ENCODE peak calls at places on chromosomes 4 and X, in five cellular contexts. N, R, G, L and D are unnamed samples.

GRCh38 chrX:155768036-155768769 is 112.9 kb upstream of the VAMP7 start:
- DNase-seq in N (no peak), R (peak; percentile 1), G (peak; percentile 42), L (no peak), D (peak; percentile 55)

GRCh38 chr4:175999944-176000343 is 65.7 kb upstream of the WDR17 start:
- DNase-seq in N (no peak), R (no peak), G (no peak), L (no peak), D (no peak)

GRCh38 chrX:154378059-154378798 is 866 bp upstream of the EMD start:
- DNase-seq in N (no peak), R (no peak), G (no peak), L (peak; percentile 78), D (peak; percentile 78)

GRCh38 chrX:10010686-10011085 is 43.5 kb downstream of the CLDN34 start:
- DNase-seq in N (no peak), R (no peak), G (peak; percentile 77), L (no peak), D (no peak)

GRCh38 chr4:101954975-101955678 is 164.6 kb downstream of the BANK1 start:
- DNase-seq in N (no peak), R (no peak), G (no peak), L (no peak), D (no peak)

GRCh38 chrX:111098874-111099273 is 2.9 kb downstream of the PAK3 start:
- DNase-seq in N (no peak), R (peak; percentile 56), G (peak; percentile 12), L (peak; percentile 50), D (peak; percentile 4)

GRCh38 chrX:20144491-20144890 is 2.9 kb upstream of the EIF1AX start:
- DNase-seq in N (no peak), R (peak; percentile 38), G (peak; percentile 13), L (no peak), D (peak; percentile 67)

GRCh38 chrX:152641996-152642395 is 4.3 kb downstream of the GABRQ start:
- DNase-seq in N (no peak), R (peak; percentile 17), G (peak; percentile 6), L (no peak), D (peak; percentile 7)

GRCh38 chr4:59608466-59608865 is 1591.7 kb upstream of the ADGRL3 start:
- DNase-seq in N (no peak), R (no peak), G (no peak), L (no peak), D (peak; percentile 20)

GRCh38 chrX:107628662-107629532 is 587 bp downstream of the PRPS1 start:
- DNase-seq in N (no peak), R (peak; percentile 72), G (peak; percentile 18), L (peak; percentile 33), D (peak; percentile 41)

GRCh38 chr4:115580901-115581300 is 467.5 kb upstream of the NDST4 start:
- DNase-seq in N (no peak), R (no peak), G (no peak), L (no peak), D (no peak)

GRCh38 chr4:96407651-96408342 is 567.9 kb downstream of the PDHA2 start:
- DNase-seq in N (no peak), R (no peak), G (no peak), L (no peak), D (no peak)

GRCh38 chr4:95637047-95637600 is 88.4 kb upstream of the UNC5C start:
- DNase-seq in N (no peak), R (no peak), G (peak; percentile 15), L (peak; percentile 27), D (no peak)

GRCh38 chr4:138919094-138919936 is 96.3 kb upstream of the NOCT start:
- DNase-seq in N (peak; percentile 82), R (peak; percentile 75), G (peak; percentile 79), L (peak; percentile 83), D (peak; percentile 32)

GRCh38 chr4:7424553-7425111 is 10.1 kb downstream of the PSAPL1 start:
- DNase-seq in N (peak; percentile 45), R (no peak), G (no peak), L (no peak), D (no peak)

GRCh38 chr4:41681054-41681453 is 67.5 kb downstream of the PHOX2B start:
- DNase-seq in N (no peak), R (no peak), G (no peak), L (no peak), D (no peak)

GRCh38 chr4:56324011-56324610 is 63.2 kb downstream of the AASDH start:
- DNase-seq in N (no peak), R (no peak), G (no peak), L (no peak), D (no peak)

GRCh38 chr4:8379281-8379680 is 61.2 kb downstream of the ACOX3 start:
- DNase-seq in N (no peak), R (no peak), G (no peak), L (no peak), D (no peak)

GRCh38 chr4:8756816-8757215 is 114.8 kb downstream of the HMX1 start:
- DNase-seq in N (peak; percentile 33), R (no peak), G (no peak), L (no peak), D (no peak)

GRCh38 chrX:136168929-136169735 is 21.8 kb downstream of the FHL1 start:
- DNase-seq in N (no peak), R (no peak), G (peak; percentile 95), L (peak; percentile 64), D (peak; percentile 86)

GRCh38 chr4:110005461-110006056 is 92.9 kb downstream of the EGF start:
- DNase-seq in N (no peak), R (peak; percentile 63), G (peak; percentile 76), L (no peak), D (peak; percentile 79)

GRCh38 chr4:16682996-16683395 is 215.4 kb downstream of the LDB2 start:
- DNase-seq in N (no peak), R (no peak), G (peak; percentile 80), L (no peak), D (no peak)

GRCh38 chr4:112604590-112604989 is 32.1 kb downstream of the ZGRF1 start:
- DNase-seq in N (no peak), R (peak; percentile 51), G (peak; percentile 67), L (peak; percentile 47), D (peak; percentile 45)

GRCh38 chrX:51336584-51336983 is 4.0 kb downstream of the NUDT10 start:
- DNase-seq in N (no peak), R (peak; percentile 24), G (peak; percentile 23), L (peak; percentile 14), D (peak; percentile 40)

GRCh38 chr4:175891863-175892262 is 79.8 kb upstream of the GPM6A start:
- DNase-seq in N (no peak), R (peak; percentile 19), G (peak; percentile 28), L (no peak), D (no peak)

GRCh38 chr4:163393471-163393870 is 49.8 kb downstream of the NPY5R start:
- DNase-seq in N (no peak), R (no peak), G (no peak), L (no peak), D (no peak)

DNA sequence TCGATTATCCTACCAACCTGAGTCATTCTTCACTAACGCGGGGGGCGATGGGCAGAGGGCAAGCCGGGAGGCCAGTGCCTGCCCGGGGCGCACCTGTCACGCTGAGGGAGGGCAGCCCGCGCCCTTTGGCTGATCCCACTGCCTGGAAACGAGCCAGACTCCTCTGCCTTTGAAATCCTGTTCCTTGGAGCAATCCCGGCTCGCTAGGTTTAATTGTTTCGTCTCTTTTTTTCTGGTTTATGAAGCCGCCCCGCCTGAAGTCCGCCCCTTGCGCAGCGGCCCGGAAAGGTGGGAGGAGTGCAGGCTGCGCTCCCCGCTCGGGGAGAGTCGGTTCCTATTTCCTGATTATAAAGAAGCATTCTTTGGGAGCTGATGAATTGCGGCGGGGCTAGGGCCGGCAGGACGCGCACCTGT is 484.2 kb downstream of the BCOR start:
- DNase-seq in N (peak; percentile 52), R (no peak), G (no peak), L (peak; percentile 70), D (no peak)
- H3K4me3 ChIP-seq in N (peak overlapping the region; percentile 27), R (no peak overlapping the region), G (no peak overlapping the region), L (no peak overlapping the region), D (no peak overlapping the region)

DNA sequence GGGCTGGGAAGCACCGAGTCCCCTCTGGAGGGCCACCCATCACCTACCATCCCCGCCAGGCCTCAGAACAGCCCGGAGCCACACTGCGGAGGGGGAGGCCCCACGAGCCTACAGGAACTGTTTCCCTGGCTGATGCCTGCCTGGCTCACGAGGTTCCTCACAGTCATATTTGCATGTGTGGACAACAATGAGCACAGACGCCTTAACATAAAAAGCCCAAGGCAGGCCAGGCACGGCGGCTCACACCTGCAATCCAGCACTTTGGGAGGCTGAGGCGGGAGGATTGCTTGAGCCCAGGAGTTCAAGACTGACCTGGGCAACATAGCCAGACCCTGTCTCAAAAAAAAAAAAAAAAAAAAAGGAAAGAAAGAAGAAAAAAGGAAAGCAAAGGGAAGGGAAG is 125.9 kb downstream of the FAM53A start:
- DNase-seq in N (no peak), R (no peak), G (no peak), L (no peak), D (no peak)
- TF ChIP-seq CTCF in N (no peak), R (no peak), G (no peak), L (no peak), D (no peak)

DNA sequence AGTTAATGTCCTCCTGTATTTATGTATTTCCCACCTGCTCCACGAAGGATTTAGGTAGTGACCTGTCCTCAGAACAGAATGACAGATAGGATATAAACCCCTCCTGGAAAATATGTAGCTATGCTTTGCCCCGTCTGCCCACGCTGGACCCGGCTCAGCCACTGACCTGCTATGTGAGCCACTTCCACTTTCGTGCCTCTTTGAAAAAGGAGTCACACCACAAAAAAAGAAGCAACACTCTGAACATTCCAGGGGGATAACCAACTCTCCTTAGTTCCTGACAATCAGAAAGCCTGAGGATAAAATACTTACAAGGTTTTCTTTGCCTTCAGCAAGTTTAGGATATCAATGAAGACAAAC is 11.1 kb downstream of the ACSL1 start:
- DNase-seq in N (no peak), R (no peak), G (no peak), L (no peak), D (peak; percentile 27)
- H3K4me3 ChIP-seq in N (peak overlapping the region; percentile 24), R (no peak overlapping the region), G (no peak overlapping the region), L (no peak overlapping the region), D (no peak overlapping the region)

DNA sequence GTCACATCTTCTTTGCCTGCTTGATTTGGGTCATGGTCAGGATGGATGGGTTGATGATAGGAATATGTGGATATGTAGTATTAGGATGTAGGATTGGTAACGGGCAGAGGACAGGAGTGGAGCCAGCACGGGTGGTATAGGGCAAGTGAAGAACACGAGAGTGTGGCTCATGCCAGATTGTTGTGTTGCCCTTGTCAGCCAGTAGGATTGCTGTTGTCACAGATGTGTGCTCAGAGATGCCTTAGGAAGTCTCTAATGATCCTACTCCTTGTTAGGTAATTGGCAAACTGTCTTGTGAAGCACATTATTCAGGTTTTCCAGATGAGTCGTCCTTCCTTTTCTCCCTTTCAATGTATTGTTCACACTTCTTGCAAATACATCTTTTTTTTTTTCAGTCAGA is 5.5 kb downstream of the ATP10D start:
- DNase-seq in N (no peak), R (peak; percentile 48), G (peak; percentile 20), L (no peak), D (peak; percentile 22)
- TF ChIP-seq CTCF in N (peak; percentile 21), R (peak; percentile 54), G (peak; percentile 51), L (peak; percentile 15), D (peak; percentile 26)

GRCh38 chr4:184313710-184314659 is 96.3 kb upstream of the ENPP6 start:
- DNase-seq in N (no peak), R (peak; percentile 65), G (no peak), L (no peak), D (no peak)
- H3K4me3 ChIP-seq in N (no peak overlapping the region), R (no peak overlapping the region), G (no peak overlapping the region), L (no peak overlapping the region), D (no peak overlapping the region)